ENCODE peak calls at places on chromosomes 5 and 9, in nine cellular contexts. Y, H, T, N, L, K, Q, M and O are unnamed samples.

GRCh38 chr5:133114933-133115310 is 63.1 kb downstream of the HSPA4 start:
- DNase-seq in Y (no peak), H (no peak), T (no peak), N (no peak), L (no peak), K (no peak), Q (no peak), M (no peak), O (no peak)

GRCh38 chr5:31500256-31500655 is 31.6 kb downstream of the DROSHA start:
- DNase-seq in Y (no peak), H (no peak), T (no peak), N (no peak), L (no peak), K (no peak), Q (no peak), M (no peak), O (no peak)

GRCh38 chr9:93280661-93281259 is 96.8 kb downstream of the WNK2 start:
- DNase-seq in Y (no peak), H (no peak), T (no peak), N (no peak), L (no peak), K (no peak), Q (no peak), M (no peak), O (no peak)

GRCh38 chr9:69028754-69029153 is 6.8 kb upstream of the FXN start:
- DNase-seq in Y (no peak), H (peak), T (no peak), N (no peak), L (peak), K (no peak), Q (no peak), M (no peak), O (no peak)

GRCh38 chr9:79353856-79354520 is 217.8 kb upstream of the TLE4 start:
- DNase-seq in Y (no peak), H (peak), T (no peak), N (peak), L (peak), K (no peak), Q (no peak), M (peak), O (no peak)

GRCh38 chr5:35777358-35778087 is 79.2 kb upstream of the IL7R start:
- DNase-seq in Y (peak), H (peak), T (peak), N (no peak), L (peak), K (peak), Q (peak), M (peak), O (peak)

GRCh38 chr9:124551472-124552339 is 44.5 kb upstream of the NR5A1 start:
- DNase-seq in Y (peak), H (peak), T (no peak), N (no peak), L (peak), K (no peak), Q (no peak), M (peak), O (no peak)

GRCh38 chr9:108015690-108016089 is 526.1 kb upstream of the KLF4 start:
- DNase-seq in Y (no peak), H (no peak), T (no peak), N (no peak), L (no peak), K (no peak), Q (no peak), M (no peak), O (no peak)

GRCh38 chr5:169716287-169716686 is 79.2 kb downstream of the DOCK2 start:
- DNase-seq in Y (no peak), H (peak), T (no peak), N (peak), L (peak), K (no peak), Q (no peak), M (peak), O (peak)

GRCh38 chr9:93154293-93154903 is 20.3 kb upstream of the NINJ1 start:
- DNase-seq in Y (no peak), H (no peak), T (no peak), N (no peak), L (no peak), K (no peak), Q (no peak), M (no peak), O (no peak)

GRCh38 chr5:34743878-34744277 is 87.8 kb downstream of the RAI14 start:
- DNase-seq in Y (no peak), H (peak), T (no peak), N (peak), L (peak), K (no peak), Q (no peak), M (peak), O (peak)

GRCh38 chr9:91197232-91198181 is 164.2 kb downstream of the AUH start:
- DNase-seq in Y (peak), H (peak), T (peak), N (peak), L (peak), K (no peak), Q (peak), M (peak), O (peak)

GRCh38 chr9:3777137-3777536 is 251.3 kb upstream of the RFX3 start:
- DNase-seq in Y (no peak), H (no peak), T (no peak), N (no peak), L (no peak), K (no peak), Q (no peak), M (no peak), O (no peak)

GRCh38 chr5:169893586-169893985 is 86.7 kb downstream of the INSYN2B start:
- DNase-seq in Y (no peak), H (no peak), T (no peak), N (no peak), L (peak), K (no peak), Q (no peak), M (peak), O (no peak)

GRCh38 chr9:130451509-130452388 is 7.0 kb downstream of the ASS1 start:
- DNase-seq in Y (no peak), H (peak), T (peak), N (peak), L (peak), K (peak), Q (peak), M (peak), O (peak)

GRCh38 chr5:73812962-73813588 is 187.1 kb downstream of the ARHGEF28 start:
- DNase-seq in Y (no peak), H (peak), T (no peak), N (no peak), L (no peak), K (no peak), Q (no peak), M (no peak), O (no peak)

GRCh38 chr5:179273441-179274145 is 71.7 kb downstream of the ADAMTS2 start:
- DNase-seq in Y (no peak), H (no peak), T (no peak), N (no peak), L (no peak), K (no peak), Q (peak), M (no peak), O (no peak)

GRCh38 chr5:56306433-56307150 is 73.5 kb upstream of the ANKRD55 start:
- DNase-seq in Y (no peak), H (no peak), T (no peak), N (no peak), L (no peak), K (no peak), Q (no peak), M (no peak), O (no peak)

GRCh38 chr9:86287013-86287412 is 4.7 kb upstream of the ISCA1 start:
- DNase-seq in Y (no peak), H (peak), T (no peak), N (no peak), L (peak), K (no peak), Q (no peak), M (peak), O (no peak)

GRCh38 chr9:21903380-21903965 is 90.7 kb downstream of the CDKN2A start:
- DNase-seq in Y (no peak), H (no peak), T (no peak), N (no peak), L (no peak), K (no peak), Q (no peak), M (no peak), O (no peak)

GRCh38 chr5:103450333-103451061 is 112.1 kb downstream of the NUDT12 start:
- DNase-seq in Y (no peak), H (peak), T (no peak), N (peak), L (peak), K (no peak), Q (no peak), M (peak), O (peak)

GRCh38 chr9:125393426-125393825 is 131.8 kb downstream of the GAPVD1 start:
- DNase-seq in Y (no peak), H (peak), T (no peak), N (no peak), L (peak), K (no peak), Q (no peak), M (no peak), O (peak)

GRCh38 chr9:131677445-131678180 is 62.3 kb downstream of the RAPGEF1 start:
- DNase-seq in Y (no peak), H (peak), T (no peak), N (peak), L (peak), K (no peak), Q (no peak), M (peak), O (no peak)

GRCh38 chr5:105554613-105555169 is 1992.1 kb upstream of the NUDT12 start:
- DNase-seq in Y (no peak), H (peak), T (no peak), N (no peak), L (no peak), K (no peak), Q (no peak), M (peak), O (no peak)

GRCh38 chr5:53073349-53073748 is 36.2 kb downstream of the MOCS2 start:
- DNase-seq in Y (no peak), H (no peak), T (no peak), N (no peak), L (peak), K (no peak), Q (no peak), M (no peak), O (no peak)

GRCh38 chr9:129289883-129290282 is 111.8 kb upstream of the IER5L start:
- DNase-seq in Y (no peak), H (no peak), T (no peak), N (no peak), L (no peak), K (peak), Q (no peak), M (no peak), O (no peak)

GRCh38 chr5:29023541-29023940 is 1985.2 kb upstream of the CDH9 start:
- DNase-seq in Y (no peak), H (no peak), T (no peak), N (no peak), L (no peak), K (no peak), Q (no peak), M (no peak), O (no peak)

GRCh38 chr5:82045526-82046267 is 73.9 kb downstream of the ATG10 start:
- DNase-seq in Y (no peak), H (peak), T (no peak), N (peak), L (peak), K (no peak), Q (no peak), M (peak), O (peak)

GRCh38 chr5:154860123-154860522 is 1.7 kb downstream of the CNOT8 start:
- DNase-seq in Y (no peak), H (no peak), T (no peak), N (no peak), L (peak), K (no peak), Q (peak), M (peak), O (peak)

GRCh38 chr9:34654317-34655083 is 2.5 kb downstream of the IL11RA start:
- DNase-seq in Y (no peak), H (peak), T (no peak), N (no peak), L (peak), K (peak), Q (peak), M (peak), O (peak)

DNA sequence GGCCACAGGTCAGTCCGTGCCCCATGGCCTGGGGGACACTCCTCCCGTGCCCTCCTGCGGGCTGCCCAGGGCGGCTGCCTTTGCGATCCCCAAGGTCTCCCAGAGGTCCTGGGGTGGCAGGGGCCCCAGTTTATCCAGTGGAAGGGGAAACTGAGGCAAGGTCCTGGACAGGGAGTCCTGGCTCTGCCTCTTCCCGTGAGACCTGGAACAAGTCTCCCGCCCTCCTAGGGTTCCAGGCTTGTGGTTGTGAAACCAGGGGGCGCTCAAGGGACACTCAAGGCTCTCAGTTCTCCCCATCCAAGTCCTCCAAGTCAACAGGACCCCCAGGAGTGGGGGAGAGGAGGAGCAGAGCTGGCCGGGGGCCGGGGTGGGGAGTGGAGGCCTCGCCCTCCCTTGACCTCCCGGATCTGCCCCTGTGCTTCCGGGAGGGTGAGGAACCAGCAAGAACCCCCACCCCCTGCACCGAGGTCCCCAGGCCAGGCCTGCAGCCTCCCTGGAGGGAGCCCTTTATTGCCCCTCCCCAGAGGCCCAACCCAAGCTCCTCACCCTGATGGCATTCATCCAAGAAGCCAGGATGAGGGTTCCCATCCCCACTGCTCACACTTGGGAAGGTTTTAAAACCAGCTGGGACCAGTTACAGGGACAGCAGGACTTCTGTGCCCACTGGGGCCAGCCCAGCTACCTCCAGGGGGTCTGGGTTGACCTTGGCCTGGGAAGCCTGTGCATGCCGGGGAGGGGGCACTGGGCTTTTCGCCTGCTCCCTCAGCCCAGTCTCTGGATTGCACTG is 24.7 kb upstream of the TMEM250 start:
- DNase-seq in Y (no peak), H (no peak), T (no peak), N (no peak), L (no peak), K (no peak), Q (no peak), M (peak), O (no peak)
- TF ChIP-seq CTCF in Y (peak), H (peak), T (no peak), N (peak), L (peak), K (no peak), Q (no peak), M (peak), O (peak)

GRCh38 chr5:61327761-61328753 is 4.0 kb upstream of the ZSWIM6 start:
- DNase-seq in Y (no peak), H (peak), T (no peak), N (no peak), L (peak), K (no peak), Q (no peak), M (peak), O (no peak)
- H3K4me3 ChIP-seq in Y (no peak), H (no peak), T (no peak), N (no peak), L (no peak), K (no peak), Q (no peak), M (no peak), O (no peak)

DNA sequence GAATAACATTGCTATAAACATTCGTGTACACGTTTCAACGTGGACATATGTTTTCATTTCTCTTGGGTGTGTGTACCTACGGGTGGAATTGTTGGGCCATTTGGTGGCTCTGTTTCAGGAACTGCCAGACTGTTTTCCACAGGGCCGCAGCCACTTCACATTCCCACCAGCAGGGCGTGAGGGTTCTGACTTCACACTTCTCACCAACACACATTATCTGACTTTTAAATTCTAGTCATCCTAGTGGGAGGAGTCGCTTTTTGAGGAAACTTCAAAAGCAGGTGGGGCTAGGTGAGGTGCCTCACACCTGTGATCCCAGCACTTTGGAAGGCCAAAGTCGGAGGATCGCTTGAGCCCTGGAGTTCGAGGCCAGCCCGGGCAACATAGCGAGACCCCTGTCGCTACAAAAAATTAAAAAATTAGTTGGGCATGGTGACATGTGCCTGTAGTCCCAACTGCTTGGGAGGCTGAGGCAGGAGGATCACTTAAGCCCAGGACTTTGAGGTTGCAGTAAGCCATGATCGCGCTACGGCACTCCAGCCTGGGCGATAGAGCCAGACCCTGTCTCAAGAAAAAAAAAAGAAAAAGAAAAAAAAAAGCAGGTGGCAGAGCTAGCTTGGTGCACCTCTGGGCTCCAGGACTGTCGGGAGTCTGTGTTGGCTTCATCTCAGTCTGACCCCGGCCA is 28.5 kb downstream of the TSPAN17 start:
- DNase-seq in Y (no peak), H (no peak), T (no peak), N (no peak), L (peak), K (no peak), Q (no peak), M (peak), O (no peak)
- TF ChIP-seq CTCF in Y (no peak), H (peak), T (no peak), N (peak), L (peak), K (no peak), Q (peak), M (peak), O (peak)

DNA sequence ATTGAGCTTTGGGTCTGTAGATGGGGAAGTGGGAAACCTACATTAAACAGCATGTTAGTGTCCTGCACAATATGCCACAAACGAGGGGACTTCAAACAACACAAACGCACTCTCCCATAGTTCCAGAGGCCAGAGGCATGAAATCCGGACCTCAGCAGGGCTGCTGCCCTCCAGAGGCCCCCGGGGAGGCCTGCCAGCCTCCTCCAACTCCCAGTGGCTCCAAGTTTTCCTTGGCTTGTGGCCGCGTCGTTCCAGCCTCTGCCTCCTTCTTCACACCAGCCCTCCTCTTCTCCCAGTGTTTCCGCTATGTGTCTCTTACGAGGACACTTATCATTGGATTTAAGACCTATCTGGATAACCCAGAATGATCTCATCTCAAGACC is 13.3 kb upstream of the COL5A1 start:
- DNase-seq in Y (no peak), H (no peak), T (no peak), N (no peak), L (no peak), K (no peak), Q (no peak), M (no peak), O (no peak)
- H3K4me3 ChIP-seq in Y (no peak), H (no peak), T (no peak), N (no peak), L (no peak), K (no peak), Q (no peak), M (no peak), O (no peak)

GRCh38 chr9:18261143-18261542 is 212.8 kb upstream of the ADAMTSL1 start:
- DNase-seq in Y (no peak), H (no peak), T (no peak), N (no peak), L (peak), K (no peak), Q (no peak), M (peak), O (no peak)
- TF ChIP-seq CTCF in Y (no peak), H (no peak), T (no peak), N (no peak), L (no peak), K (no peak), Q (no peak), M (no peak), O (no peak)

DNA sequence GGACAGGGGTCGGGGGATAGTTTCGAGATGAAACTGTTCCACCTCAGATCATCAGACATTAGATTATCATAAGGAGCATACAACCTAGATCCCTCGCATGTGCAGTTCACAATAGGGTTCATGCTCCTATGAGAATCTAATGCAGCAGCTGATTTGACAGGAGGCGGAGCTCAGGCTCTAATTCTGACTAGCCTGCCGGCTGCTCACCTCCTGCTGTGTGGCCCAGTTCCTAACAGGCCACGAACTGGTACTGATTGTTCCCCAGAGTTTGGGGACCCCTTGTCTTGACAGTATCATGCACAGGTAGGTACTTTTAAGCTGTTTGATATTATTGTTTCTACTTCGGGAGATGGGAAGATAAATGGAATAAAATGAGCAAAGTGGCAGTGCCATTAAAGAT is 66.9 kb downstream of the ZCCHC7 start:
- DNase-seq in Y (no peak), H (no peak), T (no peak), N (no peak), L (no peak), K (no peak), Q (no peak), M (no peak), O (no peak)
- H3K4me3 ChIP-seq in Y (no peak), H (no peak), T (no peak), N (no peak), L (no peak), K (no peak), Q (no peak), M (no peak), O (no peak)

GRCh38 chr9:84652496-84653081 is 16.9 kb upstream of the NTRK2 start:
- DNase-seq in Y (no peak), H (peak), T (no peak), N (no peak), L (no peak), K (no peak), Q (no peak), M (no peak), O (no peak)
- TF ChIP-seq CTCF in Y (no peak), H (no peak), T (peak), N (no peak), L (no peak), K (no peak), Q (no peak), M (no peak), O (no peak)